ENCODE peak calls at places on chromosomes 11 and 22, in seven cellular contexts. V is esophagus muscularis mucosa, C is tibial nerve, G is sigmoid colon, N is ovary, D is stomach, K is A549. H is an unnamed sample. For H3K4me1, the result is how much of the 10 kb centered on the place peaks cover.

GRCh38 chr22:32830473-32830872 is 29.0 kb downstream of the TIMP3 start:
- DNase-seq in D (no peak), C (no peak), V (no peak), K (no peak), G (peak), N (no peak), H (peak)

GRCh38 chr11:93820085-93820710 is 30.2 kb downstream of the VSTM5 start:
- DNase-seq in D (no peak), C (no peak), K (no peak), V (no peak), G (no peak), N (no peak), H (no peak)

GRCh38 chr11:26088391-26088790 is 243.5 kb upstream of the ANO3 start:
- DNase-seq in G (no peak), K (no peak), V (no peak), C (no peak), D (no peak), N (no peak), H (no peak)

GRCh38 chr11:120197977-120198376 is 12.9 kb upstream of the OAF start:
- DNase-seq in G (no peak), C (no peak), D (no peak), V (no peak), N (no peak), K (no peak), H (no peak)

GRCh38 chr22:27995801-27996528 is 76.9 kb upstream of the PITPNB start:
- DNase-seq in D (no peak), G (peak), N (no peak), C (no peak), K (no peak), V (no peak), H (no peak)

GRCh38 chr11:61685611-61685955 is 5.4 kb downstream of the DAGLA start:
- DNase-seq in G (no peak), C (no peak), V (no peak), N (no peak), K (no peak), D (no peak), H (no peak)

GRCh38 chr11:86790867-86791849 is 9.2 kb upstream of the PRSS23 start:
- DNase-seq in V (no peak), G (no peak), C (no peak), D (no peak), K (no peak), N (no peak), H (no peak)

GRCh38 chr11:6321356-6321755 is 1.1 kb upstream of the CAVIN3 start:
- DNase-seq in D (no peak), V (no peak), C (no peak), K (no peak), N (no peak), G (peak), H (no peak)

GRCh38 chr22:19522190-19522880 is 1.9 kb downstream of the CLDN5 start:
- DNase-seq in N (no peak), G (no peak), K (no peak), D (no peak), C (no peak), V (no peak), H (peak)

GRCh38 chr11:60700689-60701508 is 1.5 kb downstream of the MS4A8 start:
- DNase-seq in V (peak), G (no peak), C (no peak), N (peak), K (peak), D (peak), H (no peak)

DNA sequence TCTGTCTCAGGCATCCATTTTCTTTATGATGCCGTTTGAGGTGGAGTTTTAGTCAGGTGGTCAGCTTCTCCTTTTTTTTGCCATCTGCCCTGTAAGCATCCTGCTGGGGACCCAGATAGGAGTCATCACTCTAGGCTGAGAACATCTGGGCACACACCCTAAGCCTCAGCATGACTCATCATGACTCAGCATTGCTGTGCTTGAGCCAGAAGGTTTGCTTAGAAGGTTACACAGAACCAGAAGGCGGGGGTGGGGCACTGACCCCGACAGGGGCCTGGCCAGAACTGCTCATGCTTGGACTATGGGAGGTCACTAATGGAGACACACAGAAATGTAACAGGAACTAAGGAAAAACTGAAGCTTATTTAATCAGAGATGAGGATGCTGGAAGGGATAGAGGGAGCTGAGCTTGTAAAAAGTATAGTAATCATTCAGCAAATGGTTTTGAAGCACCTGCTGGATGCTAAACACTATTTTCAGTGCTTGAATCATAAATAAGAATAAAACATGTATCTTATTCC is 10.9 kb upstream of the HBE1 start:
- DNase-seq in D (peak), N (peak), K (peak), G (no peak), V (no peak), C (no peak), H (no peak)
- TF ChIP-seq POLR2A in D (no peak), N (no peak), K (no peak), G (no peak), V (no peak), C (no peak), H (no peak)

DNA sequence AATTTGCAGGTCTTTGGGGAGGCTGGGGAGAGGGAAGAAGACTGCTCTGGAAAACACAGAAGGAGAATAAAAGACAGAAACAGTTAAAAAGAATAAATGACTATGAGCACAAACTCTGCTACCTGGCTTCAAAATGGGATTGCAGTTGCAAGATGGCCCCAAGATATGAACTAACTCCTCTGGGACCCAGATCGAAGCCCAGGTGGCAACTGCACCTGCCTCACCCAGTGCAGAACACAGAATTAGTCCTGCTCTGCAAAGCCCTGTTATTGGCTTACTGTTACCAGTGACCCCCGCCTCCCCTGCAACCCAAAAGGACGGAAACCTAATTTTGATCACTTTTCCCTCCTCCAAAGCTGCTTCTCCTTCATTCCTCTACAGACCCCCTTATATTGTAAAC is 35.9 kb upstream of the POU2AF1 start:
- DNase-seq in C (no peak), V (no peak), D (no peak), N (no peak), K (no peak), G (no peak), H (no peak)
- H3K27ac ChIP-seq in C (no peak), V (no peak), D (no peak), N (no peak), K (no peak), G (no peak), H (no peak)

DNA sequence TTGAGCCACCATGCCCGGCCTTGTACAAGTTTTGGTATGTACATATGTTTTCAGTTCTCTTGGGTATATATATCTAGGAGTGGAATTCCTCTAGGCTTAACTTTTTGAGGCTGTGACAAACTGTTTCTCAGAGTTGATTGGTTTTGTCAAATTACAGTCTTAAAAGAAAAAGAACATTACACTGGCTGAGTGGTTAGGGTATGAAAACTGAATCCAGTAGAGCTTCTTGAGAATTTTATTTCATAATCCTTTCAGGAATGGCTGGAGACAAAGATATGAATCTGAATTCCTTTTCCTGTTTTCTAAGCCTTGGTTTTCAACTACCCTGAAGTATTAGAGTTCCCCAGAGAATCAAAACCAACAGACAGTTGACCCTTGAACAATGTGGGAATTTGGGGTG is 6.5 kb downstream of the METTL15 start:
- DNase-seq in V (no peak), G (no peak), K (no peak), N (no peak), C (no peak), D (no peak), H (no peak)
- H3K4me1 ChIP-seq in V (under half), G (under half), K (under half), N (under half), C (under half), D (under half), H (under half)

DNA sequence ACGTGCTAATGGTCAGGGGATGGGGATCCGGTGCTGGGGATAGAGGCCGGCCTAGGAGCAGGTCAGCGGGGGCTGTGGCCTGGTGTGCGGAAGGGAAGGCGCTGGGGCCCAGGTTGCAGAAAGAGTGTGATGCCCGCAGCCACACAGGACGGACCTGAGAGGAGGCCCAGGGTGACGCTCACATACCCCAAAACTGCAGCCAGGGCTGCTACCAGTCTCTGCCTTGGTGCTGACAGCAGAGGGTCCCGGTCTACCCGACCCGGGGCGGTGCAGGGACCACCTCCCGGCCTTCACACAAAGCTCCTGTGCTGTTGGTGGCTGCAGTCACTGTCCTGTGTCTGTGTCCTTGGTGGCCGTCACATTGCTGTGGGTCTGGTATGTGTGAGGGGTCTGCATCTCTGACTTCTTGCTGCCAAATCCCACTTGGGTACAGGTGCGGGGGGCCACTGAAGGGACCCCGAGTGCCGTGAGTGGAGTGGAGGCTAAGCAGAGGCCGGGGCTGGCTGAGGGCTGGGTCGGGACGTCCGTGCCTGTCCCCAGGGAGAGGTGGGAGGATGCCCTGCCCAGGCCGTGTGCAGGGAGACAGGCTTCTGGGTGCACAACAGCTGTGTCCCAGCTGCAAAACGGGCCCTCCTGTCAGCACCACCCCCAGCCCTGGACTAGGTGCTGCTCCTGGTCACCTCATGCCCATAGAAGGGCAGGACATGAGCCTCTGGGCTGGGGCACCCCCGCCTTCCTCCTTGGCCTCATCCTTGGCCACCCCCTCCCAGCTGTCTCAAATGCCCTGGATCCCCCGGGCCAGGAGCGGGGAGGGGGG is 1.5 kb downstream of the LSP1 start:
- DNase-seq in D (no peak), C (no peak), K (no peak), N (no peak), V (no peak), G (no peak), H (no peak)
- TF ChIP-seq POLR2A in D (no peak), C (no peak), K (no peak), N (no peak), V (no peak), G (no peak), H (no peak)

DNA sequence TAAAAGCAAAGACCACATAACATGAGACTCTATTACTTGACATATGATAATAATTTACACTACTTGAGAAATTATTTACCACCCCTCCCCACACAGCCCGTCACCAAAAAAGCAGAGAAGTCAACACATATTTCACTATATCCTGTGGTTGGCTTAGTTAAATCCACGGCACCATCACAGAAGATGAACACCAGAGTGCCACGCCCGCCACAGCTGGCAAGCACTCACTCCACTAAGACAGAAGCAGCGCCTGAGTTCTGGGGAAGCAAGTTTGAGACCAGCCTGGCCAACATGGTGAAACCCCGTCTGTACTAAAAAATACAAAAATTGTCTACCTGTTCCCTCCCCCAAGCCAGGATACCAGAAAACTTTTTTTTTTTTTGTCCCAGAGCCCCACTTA is 53.1 kb downstream of the PACSIN2 start:
- DNase-seq in D (no peak), C (no peak), V (no peak), G (no peak), N (no peak), K (no peak), H (no peak)
- H3K27ac ChIP-seq in D (peak), C (peak), V (peak), G (peak), N (no peak), K (peak), H (no peak)

GRCh38 chr11:46570790-46571398 is 22.9 kb downstream of the AMBRA1 start:
- DNase-seq in D (no peak), C (no peak), G (no peak), N (no peak), K (no peak), V (no peak), H (no peak)
- H3K4me1 ChIP-seq in D (under half), C (under half), G (under half), N (under half), K (under half), V (under half), H (under half)

GRCh38 chr22:45777046-45777851 is 105.6 kb downstream of the ATXN10 start:
- DNase-seq in C (no peak), K (peak), G (no peak), N (no peak), D (no peak), V (no peak), H (no peak)

GRCh38 chr22:45776313-45776585 is 104.6 kb downstream of the ATXN10 start:
- DNase-seq in C (no peak), K (no peak), V (no peak), G (no peak), N (no peak), D (no peak), H (no peak)

GRCh38 chr22:45775569-45776312 is 104.1 kb downstream of the ATXN10 start:
- DNase-seq in C (no peak), N (no peak), D (no peak), V (no peak), K (no peak), G (no peak), H (no peak)

GRCh38 chr22:45774016-45774670 is 102.5 kb downstream of the ATXN10 start:
- DNase-seq in C (no peak), V (no peak), D (no peak), N (no peak), G (no peak), K (no peak), H (no peak)

GRCh38 chr22:45775062-45775461 is 103.4 kb downstream of the ATXN10 start:
- DNase-seq in N (no peak), G (no peak), V (no peak), C (no peak), D (no peak), K (no peak), H (no peak)
- TF ChIP-seq POLR2A in N (no peak), G (no peak), V (no peak), C (no peak), D (no peak), K (no peak), H (no peak)

GRCh38 chr22:39206491-39206890 is 38.3 kb downstream of the PDGFB start:
- DNase-seq in V (no peak), K (no peak), D (no peak), G (peak), C (no peak), N (no peak), H (no peak)

GRCh38 chr22:39212721-39213376 is 31.9 kb downstream of the PDGFB start:
- DNase-seq in N (no peak), V (no peak), G (peak), C (no peak), D (no peak), K (peak), H (no peak)

GRCh38 chr22:39208013-39208680 is 36.6 kb downstream of the PDGFB start:
- DNase-seq in V (no peak), N (no peak), D (no peak), K (no peak), C (no peak), G (peak), H (no peak)

GRCh38 chr22:39207141-39208012 is 37.4 kb downstream of the PDGFB start:
- DNase-seq in K (no peak), D (peak), V (no peak), G (peak), N (no peak), C (no peak), H (peak)

GRCh38 chr22:39209756-39210155 is 35.0 kb downstream of the PDGFB start:
- DNase-seq in G (peak), K (no peak), V (no peak), D (no peak), N (no peak), C (no peak), H (peak)
- H3K27ac ChIP-seq in G (no peak), K (no peak), V (no peak), D (no peak), N (no peak), C (no peak), H (no peak)